ENCODE peak calls at places on chromosome 17, in nine cellular contexts. L, Q, Y, F, W, A, R, I and T are unnamed samples.

GRCh38 chr17:72358465-72358864 is 237.6 kb downstream of the SOX9 start:
- DNase-seq in R (no peak), I (no peak), A (peak; percentile 96), W (no peak), F (no peak), Y (no peak), Q (no peak), L (no peak), T (no peak)

GRCh38 chr17:47301161-47301560 is 22.6 kb upstream of the EFCAB13 start:
- DNase-seq in A (no peak), Q (no peak), R (no peak), I (no peak), W (no peak), Y (no peak), L (no peak), F (no peak), T (no peak)

GRCh38 chr17:31696184-31696602 is 162.9 kb downstream of the COPRS start:
- DNase-seq in Q (no peak), R (no peak), L (no peak), I (peak; percentile 95), F (peak; percentile 60), Y (no peak), W (peak; percentile 74), A (peak; percentile 95), T (peak; percentile 95)

GRCh38 chr17:83199500-83200201 is 120.2 kb downstream of the METRNL start:
- DNase-seq in R (peak; percentile 95), F (no peak), Q (no peak), W (no peak), I (no peak), A (no peak), Y (no peak), L (peak; percentile 48), T (peak; percentile 55)

GRCh38 chr17:57666198-57666870 is 78.8 kb downstream of the CCDC182 start:
- DNase-seq in Q (no peak), Y (no peak), W (no peak), I (no peak), R (no peak), F (peak; percentile 22), L (no peak), A (no peak), T (peak; percentile 15)

GRCh38 chr17:81867123-81867951 is 3.8 kb downstream of the ARHGDIA start:
- DNase-seq in A (peak; percentile 60), Q (no peak), R (no peak), F (peak; percentile 84), Y (no peak), W (no peak), I (peak; percentile 78), L (peak; percentile 23), T (no peak)

GRCh38 chr17:67132366-67132765 is 88.0 kb downstream of the CACNG1 start:
- DNase-seq in Q (no peak), F (no peak), R (no peak), I (no peak), W (no peak), L (no peak), Y (no peak), A (no peak), T (no peak)

GRCh38 chr17:6108382-6108781 is 38.2 kb downstream of the WSCD1 start:
- DNase-seq in L (no peak), R (no peak), W (no peak), F (no peak), A (no peak), Y (no peak), Q (no peak), I (no peak), T (no peak)

DNA sequence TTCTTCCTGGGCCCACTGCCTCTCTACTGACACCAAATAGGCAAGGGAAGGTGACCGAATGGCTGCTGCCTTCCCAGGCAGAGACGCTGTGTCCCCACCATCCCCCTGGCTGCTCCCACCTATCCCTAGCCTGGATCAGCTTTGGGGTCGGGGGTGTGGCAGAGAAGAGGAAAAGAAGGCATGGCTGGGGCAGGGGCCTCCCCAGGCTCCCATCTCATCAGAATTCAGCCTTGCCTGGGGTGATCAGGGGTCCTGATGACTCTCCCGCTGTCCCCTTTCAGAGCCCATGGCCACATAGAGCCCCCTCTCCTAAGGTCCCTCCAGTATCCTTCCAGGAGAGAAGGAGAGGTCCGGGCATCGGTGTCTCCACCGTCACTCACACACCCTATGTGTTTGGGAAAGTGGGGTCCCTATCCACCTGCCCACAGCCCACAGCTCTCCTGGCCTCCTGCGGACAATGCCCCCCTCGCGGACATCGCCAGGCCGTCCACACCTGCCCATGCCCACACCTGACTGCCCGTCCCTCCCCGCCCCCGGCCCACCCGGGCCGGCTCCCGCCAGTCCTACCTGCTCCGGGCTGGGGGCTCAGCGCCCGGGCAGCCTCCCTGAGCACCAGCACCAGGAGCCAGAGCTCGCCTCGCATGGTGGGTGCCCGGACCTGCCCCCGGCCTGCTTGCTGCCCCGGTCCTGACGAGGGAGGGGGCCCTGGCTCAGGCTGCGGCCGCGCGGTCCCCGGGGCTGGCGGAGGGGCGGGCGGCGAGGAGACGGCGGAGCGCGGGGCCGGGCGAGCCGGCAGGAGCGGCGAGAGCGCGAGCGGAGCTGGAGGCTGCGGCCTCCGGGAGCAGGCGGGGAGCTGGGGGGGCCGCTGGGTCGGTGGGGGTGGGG is at the start of gene PLXDC1:
- DNase-seq in Y (no peak), R (peak; percentile 77), L (no peak), I (no peak), W (no peak), Q (no peak), A (no peak), F (no peak), T (no peak)
- H3K27ac ChIP-seq in Y (no peak within 1 kb of the TSS), R (peak within 1 kb of the TSS; percentile 90), L (peak within 1 kb of the TSS; percentile 60), I (no peak within 1 kb of the TSS), W (no peak within 1 kb of the TSS), Q (peak within 1 kb of the TSS; percentile 56), A (no peak within 1 kb of the TSS), F (no peak within 1 kb of the TSS), T (peak within 1 kb of the TSS; percentile 94)

GRCh38 chr17:1039119-1039507 is 42.2 kb downstream of the TIMM22 start:
- DNase-seq in A (no peak), R (peak; percentile 75), F (no peak), L (no peak), Q (no peak), W (no peak), Y (no peak), I (no peak), T (no peak)
- H3K27ac ChIP-seq in A (no peak overlapping the region), R (peak overlapping the region; percentile 83), F (no peak overlapping the region), L (no peak overlapping the region), Q (no peak overlapping the region), W (no peak overlapping the region), Y (no peak overlapping the region), I (no peak overlapping the region), T (peak overlapping the region; percentile 56)

GRCh38 chr17:29643817-29644160 is 21.1 kb upstream of the CORO6 start:
- DNase-seq in Y (no peak), R (no peak), Q (no peak), I (no peak), L (no peak), A (no peak), W (no peak), F (no peak), T (no peak)

GRCh38 chr17:29645516-29646051 is 22.9 kb upstream of the CORO6 start:
- DNase-seq in Y (no peak), A (peak; percentile 90), I (peak; percentile 97), L (no peak), F (no peak), W (no peak), Q (no peak), R (no peak), T (peak; percentile 95)

GRCh38 chr17:29640413-29640812 is 17.7 kb upstream of the CORO6 start:
- DNase-seq in R (no peak), Q (no peak), L (no peak), W (no peak), F (no peak), A (peak; percentile 60), Y (no peak), I (peak; percentile 57), T (no peak)

GRCh38 chr17:29642171-29642611 is 19.5 kb upstream of the CORO6 start:
- DNase-seq in L (no peak), A (no peak), I (no peak), R (no peak), W (no peak), Q (no peak), Y (no peak), F (no peak), T (no peak)

DNA sequence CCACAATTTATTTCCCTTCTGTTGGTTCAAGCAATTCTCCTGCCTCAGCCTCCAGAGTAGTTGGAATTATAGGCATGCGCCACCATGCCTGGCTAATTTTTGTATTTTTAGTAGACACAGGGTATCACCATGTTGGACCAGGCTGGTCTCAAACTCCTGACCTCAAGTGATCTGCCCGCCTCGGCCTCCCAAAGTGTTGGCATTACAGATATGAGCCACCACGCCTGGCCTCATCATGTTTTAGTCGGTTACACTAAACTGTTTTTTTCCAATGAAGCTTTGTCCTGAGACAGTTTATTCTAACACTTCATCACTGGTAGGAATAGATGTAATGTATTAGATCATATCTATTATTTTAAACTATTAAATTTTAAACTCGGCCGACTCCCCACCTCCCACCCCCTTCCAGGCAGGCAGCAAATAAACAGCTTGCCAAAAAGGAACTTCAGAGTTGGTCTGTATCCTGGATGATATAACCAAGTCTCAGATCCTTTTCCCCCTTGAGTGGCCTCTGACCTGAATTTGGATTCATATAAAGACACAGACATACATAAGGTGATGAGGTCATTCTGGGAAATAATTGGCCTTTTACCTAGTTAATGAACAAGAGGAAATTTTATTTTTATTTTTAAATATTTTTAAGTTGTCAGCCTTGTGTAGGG is 18.4 kb upstream of the CORO6 start:
- DNase-seq in Y (no peak), L (no peak), I (no peak), R (no peak), W (no peak), Q (no peak), A (no peak), F (no peak), T (no peak)
- H3K27ac ChIP-seq in Y (no peak overlapping the region), L (no peak overlapping the region), I (peak overlapping the region; percentile 56), R (peak overlapping the region; percentile 57), W (no peak overlapping the region), Q (no peak overlapping the region), A (peak overlapping the region; percentile 2), F (no peak overlapping the region), T (peak overlapping the region; percentile 69)

GRCh38 chr17:64345691-64346376 is 44.8 kb downstream of the PECAM1 start:
- DNase-seq in L (no peak), F (no peak), W (no peak), A (no peak), Y (no peak), I (no peak), R (peak; percentile 72), Q (no peak), T (no peak)

GRCh38 chr17:64341181-64341580 is 49.5 kb downstream of the PECAM1 start:
- DNase-seq in Q (no peak), A (no peak), F (no peak), L (no peak), R (peak; percentile 19), I (no peak), W (no peak), Y (no peak), T (no peak)

GRCh38 chr17:64340557-64340956 is 50.1 kb downstream of the PECAM1 start:
- DNase-seq in A (no peak), I (no peak), R (peak; percentile 39), L (no peak), F (no peak), Q (no peak), Y (no peak), W (no peak), T (no peak)

GRCh38 chr17:64343071-64343774 is 47.4 kb downstream of the PECAM1 start:
- DNase-seq in L (no peak), Q (no peak), F (no peak), A (no peak), Y (no peak), R (peak; percentile 34), I (no peak), W (no peak), T (peak; percentile 51)

DNA sequence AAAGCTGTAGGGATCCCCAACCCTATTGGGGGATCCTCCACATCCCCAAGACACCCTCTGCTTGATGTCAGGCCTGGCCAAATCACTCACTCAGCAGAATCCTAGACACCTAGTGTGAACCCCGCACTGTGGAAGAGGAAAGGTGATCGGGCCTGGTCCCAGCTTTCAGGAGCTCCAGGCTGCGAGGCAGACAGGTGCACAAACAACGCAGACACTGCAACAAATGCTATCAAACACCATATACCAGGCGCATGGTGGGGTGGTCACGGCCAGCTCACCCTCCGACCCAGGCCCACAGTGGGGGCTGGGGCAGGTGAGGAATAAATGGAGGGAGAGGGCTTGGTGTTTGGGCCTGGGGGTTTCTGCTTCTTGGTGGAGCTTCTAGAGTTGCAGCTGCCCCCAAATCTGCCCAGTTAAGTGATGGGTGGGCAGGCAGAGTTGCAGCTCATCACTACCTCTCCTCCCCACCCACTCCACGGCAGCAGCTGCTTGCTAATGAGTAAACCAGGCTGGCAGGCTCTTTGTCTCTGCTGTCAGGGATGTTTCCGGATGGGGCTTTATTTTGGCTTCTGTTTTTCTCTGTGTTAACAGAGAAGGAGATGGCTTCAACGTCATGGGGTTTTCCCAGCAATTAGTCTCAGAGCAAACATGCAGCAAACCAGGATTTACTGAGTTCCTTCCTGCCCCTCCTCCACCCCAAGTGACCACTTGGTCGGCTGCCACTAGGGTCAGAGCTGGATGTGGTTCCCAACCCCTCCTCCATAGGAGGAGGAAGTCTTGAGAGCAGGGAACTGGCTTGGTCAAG is 46.6 kb downstream of the PECAM1 start:
- DNase-seq in A (peak; percentile 93), Y (no peak), W (peak; percentile 20), R (peak; percentile 88), L (no peak), Q (no peak), F (no peak), I (peak; percentile 95), T (peak; percentile 80)
- H3K27ac ChIP-seq in A (no peak overlapping the region), Y (no peak overlapping the region), W (peak overlapping the region; percentile 47), R (peak overlapping the region; percentile 75), L (no peak overlapping the region), Q (peak overlapping the region; percentile 22), F (no peak overlapping the region), I (no peak overlapping the region), T (peak overlapping the region; percentile 14)